ENCODE peak calls at places on chromosomes 2 and 18, in five cellular contexts. Q is gastrocnemius medialis, A is transverse colon, E is heart left ventricle, I is stomach. H is an unnamed sample. For H3K4me1, the result is how much of the 10 kb centered on the place peaks cover.

GRCh38 chr18:48962857-48963554 is 12.2 kb upstream of the SMAD7 start:
- DNase-seq in A (no peak), Q (no peak), I (no peak), E (no peak), H (no peak)

GRCh38 chr2:194867328-194867727 is 789.7 kb upstream of the SLC39A10 start:
- DNase-seq in Q (no peak), A (no peak), I (no peak), E (no peak), H (no peak)

GRCh38 chr2:155308367-155309009 is 610.0 kb downstream of the KCNJ3 start:
- DNase-seq in A (no peak), E (no peak), I (no peak), Q (no peak), H (no peak)

GRCh38 chr2:12045864-12046291 is 299.4 kb downstream of the LPIN1 start:
- DNase-seq in E (no peak), A (no peak), I (no peak), Q (no peak), H (no peak)

GRCh38 chr2:44942304-44943030 is 965 bp downstream of the SIX3 start:
- DNase-seq in I (no peak), E (no peak), Q (no peak), A (no peak), H (no peak)

GRCh38 chr2:18788590-18788989 is 199.2 kb upstream of the NT5C1B start:
- DNase-seq in E (no peak), I (no peak), A (no peak), Q (no peak), H (no peak)

GRCh38 chr2:224263571-224264043 is 138.3 kb downstream of the FAM124B start:
- DNase-seq in A (no peak), E (no peak), I (no peak), Q (no peak), H (no peak)

GRCh38 chr2:189566046-189566445 is 14.5 kb downstream of the SLC40A1 start:
- DNase-seq in A (no peak), I (no peak), E (no peak), Q (no peak), H (no peak)

GRCh38 chr2:105403785-105404698 is 5.2 kb upstream of the FHL2 start:
- DNase-seq in A (peak), E (no peak), Q (peak), I (no peak), H (no peak)

GRCh38 chr2:37896319-37896718 is 28.8 kb upstream of the RMDN2 start:
- DNase-seq in A (no peak), Q (no peak), I (no peak), E (no peak), H (no peak)

GRCh38 chr2:127961729-127962128 is 66.1 kb downstream of the SAP130 start:
- DNase-seq in E (no peak), A (no peak), I (no peak), Q (no peak), H (no peak)

GRCh38 chr18:26468931-26469340 is 79.4 kb downstream of the KCTD1 start:
- DNase-seq in Q (no peak), A (peak), E (no peak), I (no peak), H (no peak)

GRCh38 chr2:95344208-95344570 is 47.0 kb downstream of the KCNIP3 start:
- DNase-seq in Q (no peak), E (no peak), I (no peak), A (no peak), H (no peak)

GRCh38 chr18:24271381-24272331 is 126.0 kb downstream of the OSBPL1A start:
- DNase-seq in E (peak), A (peak), Q (peak), I (peak), H (peak)

GRCh38 chr2:130744287-130745117 is 10.8 kb upstream of the AMER3 start:
- DNase-seq in A (peak), I (no peak), E (no peak), Q (no peak), H (no peak)

GRCh38 chr2:211157856-211158463 is 601.6 kb downstream of the CPS1 start:
- DNase-seq in I (peak), Q (peak), A (peak), E (peak), H (peak)

GRCh38 chr2:105798595-105798994 is 53.9 kb downstream of the NCK2 start:
- DNase-seq in I (no peak), Q (no peak), E (no peak), A (no peak), H (no peak)

GRCh38 chr2:204635478-204635877 is 90.2 kb downstream of the PARD3B start:
- DNase-seq in I (no peak), E (no peak), A (no peak), Q (no peak), H (no peak)

GRCh38 chr2:27081984-27082772 is 3.8 kb downstream of the EMILIN1 start:
- DNase-seq in A (no peak), I (no peak), Q (no peak), E (peak), H (no peak)

GRCh38 chr2:207895236-207895860 is 125.6 kb upstream of the FZD5 start:
- DNase-seq in I (no peak), E (no peak), A (peak), Q (no peak), H (no peak)

GRCh38 chr2:48251437-48252148 is 278.4 kb upstream of the STON1 start:
- DNase-seq in A (no peak), I (no peak), E (no peak), Q (no peak), H (no peak)

GRCh38 chr2:184363213-184363612 is 235.1 kb upstream of the ZNF804A start:
- DNase-seq in Q (no peak), I (no peak), A (no peak), E (no peak), H (no peak)

GRCh38 chr2:193549661-193550060 is 1354.9 kb upstream of the TMEFF2 start:
- DNase-seq in E (no peak), I (no peak), A (no peak), Q (no peak), H (no peak)

GRCh38 chr2:15943914-15944313 is 3.6 kb downstream of the MYCN start:
- DNase-seq in I (no peak), Q (no peak), A (no peak), E (no peak), H (peak)

GRCh38 chr18:67938691-67939090 is 422.2 kb upstream of the DSEL start:
- DNase-seq in E (no peak), A (no peak), I (no peak), Q (no peak), H (no peak)

GRCh38 chr2:114286438-114286837 is 156.0 kb upstream of the DPP10 start:
- DNase-seq in E (no peak), I (no peak), A (no peak), Q (no peak), H (no peak)

GRCh38 chr2:32947484-32948143 is 861 bp downstream of the LTBP1 start:
- DNase-seq in E (peak), Q (no peak), I (peak), A (peak), H (no peak)

GRCh38 chr18:45139478-45139877 is 458.8 kb downstream of the SETBP1 start:
- DNase-seq in E (no peak), Q (no peak), I (no peak), A (no peak), H (no peak)

GRCh38 chr2:2523395-2524339 is 192.6 kb upstream of the MYT1L start:
- DNase-seq in Q (no peak), I (no peak), E (no peak), A (no peak), H (no peak)

GRCh38 chr2:19362652-19363473 is 4.4 kb upstream of the OSR1 start:
- DNase-seq in Q (peak), E (peak), A (peak), I (peak), H (peak)

GRCh38 chr18:58454406-58455061 is 174.4 kb downstream of the ALPK2 start:
- DNase-seq in E (no peak), Q (no peak), I (no peak), A (no peak), H (no peak)

GRCh38 chr2:217261452-217261851 is 401.6 kb upstream of the TNP1 start:
- DNase-seq in A (no peak), Q (no peak), I (no peak), E (no peak), H (no peak)

GRCh38 chr2:231604685-231605606 is 12.3 kb downstream of the TEX44 start:
- DNase-seq in I (peak), A (peak), E (peak), Q (peak), H (peak)

GRCh38 chr2:121709776-121710469 is 26.8 kb downstream of the NIFK start:
- DNase-seq in A (no peak), Q (no peak), E (no peak), I (no peak), H (no peak)

GRCh38 chr2:215826376-215826775 is 187.0 kb downstream of the MREG start:
- DNase-seq in Q (no peak), I (no peak), E (no peak), A (no peak), H (no peak)

GRCh38 chr18:59744271-59744721 is 47.1 kb upstream of the CCBE1 start:
- DNase-seq in Q (no peak), A (no peak), I (no peak), E (no peak), H (no peak)

GRCh38 chr2:30321466-30321865 is 90.1 kb downstream of the LBH start:
- DNase-seq in I (no peak), A (no peak), E (no peak), Q (no peak), H (no peak)

GRCh38 chr2:96939415-96939814 is 47.0 kb downstream of the FAM178B start:
- DNase-seq in Q (no peak), I (no peak), E (no peak), A (no peak), H (no peak)

GRCh38 chr2:109457366-109457765 is 156.4 kb downstream of the SEPTIN10 start:
- DNase-seq in Q (no peak), I (no peak), E (no peak), A (no peak), H (no peak)

GRCh38 chr2:239368906-239369584 is 31.8 kb downstream of the HDAC4 start:
- DNase-seq in E (peak), A (no peak), Q (no peak), I (no peak), H (no peak)
- H3K4me1 ChIP-seq in E (under half), A (under half), Q (under half), I (under half), H (under half)

DNA sequence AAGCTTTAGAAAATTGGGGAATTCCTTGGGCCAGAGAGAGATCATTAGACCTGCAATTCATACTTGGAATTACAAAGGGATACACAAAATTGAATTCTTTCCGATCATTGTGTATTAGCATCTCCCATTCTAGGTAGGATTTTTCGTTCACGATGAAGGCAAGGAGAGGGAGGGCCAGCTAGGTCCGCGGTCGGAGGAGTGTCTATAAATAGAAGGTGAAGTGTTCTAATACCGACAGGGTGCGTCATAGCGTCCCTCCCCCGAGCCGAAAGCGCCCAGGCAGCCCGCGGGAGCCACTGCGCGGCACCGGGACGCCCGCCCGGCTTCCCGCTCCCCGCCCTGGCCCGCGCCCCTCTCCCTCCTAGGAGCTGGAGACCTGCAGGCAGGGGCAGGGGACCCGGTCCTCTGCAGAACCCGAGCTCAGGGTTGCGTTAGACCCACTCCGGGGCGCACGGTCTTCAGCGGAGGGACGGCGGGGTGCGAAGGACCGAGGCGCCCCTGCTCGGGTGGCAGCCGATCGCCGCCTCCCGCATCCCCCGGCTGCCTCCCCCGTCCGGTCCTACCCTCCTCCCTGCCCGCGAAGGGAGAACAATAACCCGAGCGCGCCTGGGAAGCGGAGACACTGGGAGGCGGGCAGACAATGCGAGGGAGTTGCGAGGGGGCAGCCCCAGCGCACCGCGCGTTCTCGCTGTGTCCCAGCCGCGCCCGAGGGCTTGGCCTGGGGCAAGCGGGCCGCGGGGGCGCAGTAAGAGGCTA is 114.1 kb upstream of the SERTAD2 start:
- DNase-seq in I (peak), Q (peak), A (peak), E (peak), H (peak)
- TF ChIP-seq POLR2A in I (peak), Q (peak), A (peak), E (peak), H (peak)

GRCh38 chr18:10456718-10457499 is 2.5 kb downstream of the APCDD1 start:
- DNase-seq in Q (no peak), E (no peak), I (no peak), A (no peak), H (no peak)
- H3K4me1 ChIP-seq in Q (under half), E (under half), I (under half), A (under half), H (under half)

GRCh38 chr2:14560686-14561085 is 71.8 kb upstream of the LRATD1 start:
- DNase-seq in Q (no peak), E (no peak), I (no peak), A (no peak), H (no peak)

GRCh38 chr2:14557111-14557510 is 75.4 kb upstream of the LRATD1 start:
- DNase-seq in A (no peak), Q (no peak), E (no peak), I (no peak), H (no peak)

GRCh38 chr2:14557921-14558320 is 74.6 kb upstream of the LRATD1 start:
- DNase-seq in Q (no peak), E (no peak), I (no peak), A (no peak), H (no peak)

GRCh38 chr2:14554829-14555580 is 77.5 kb upstream of the LRATD1 start:
- DNase-seq in A (peak), E (no peak), Q (no peak), I (no peak), H (no peak)

GRCh38 chr2:14558382-14558919 is 74.1 kb upstream of the LRATD1 start:
- DNase-seq in E (no peak), A (no peak), I (no peak), Q (no peak), H (no peak)
- TF ChIP-seq POLR2A in E (no peak), A (no peak), I (no peak), Q (no peak), H (no peak)

DNA sequence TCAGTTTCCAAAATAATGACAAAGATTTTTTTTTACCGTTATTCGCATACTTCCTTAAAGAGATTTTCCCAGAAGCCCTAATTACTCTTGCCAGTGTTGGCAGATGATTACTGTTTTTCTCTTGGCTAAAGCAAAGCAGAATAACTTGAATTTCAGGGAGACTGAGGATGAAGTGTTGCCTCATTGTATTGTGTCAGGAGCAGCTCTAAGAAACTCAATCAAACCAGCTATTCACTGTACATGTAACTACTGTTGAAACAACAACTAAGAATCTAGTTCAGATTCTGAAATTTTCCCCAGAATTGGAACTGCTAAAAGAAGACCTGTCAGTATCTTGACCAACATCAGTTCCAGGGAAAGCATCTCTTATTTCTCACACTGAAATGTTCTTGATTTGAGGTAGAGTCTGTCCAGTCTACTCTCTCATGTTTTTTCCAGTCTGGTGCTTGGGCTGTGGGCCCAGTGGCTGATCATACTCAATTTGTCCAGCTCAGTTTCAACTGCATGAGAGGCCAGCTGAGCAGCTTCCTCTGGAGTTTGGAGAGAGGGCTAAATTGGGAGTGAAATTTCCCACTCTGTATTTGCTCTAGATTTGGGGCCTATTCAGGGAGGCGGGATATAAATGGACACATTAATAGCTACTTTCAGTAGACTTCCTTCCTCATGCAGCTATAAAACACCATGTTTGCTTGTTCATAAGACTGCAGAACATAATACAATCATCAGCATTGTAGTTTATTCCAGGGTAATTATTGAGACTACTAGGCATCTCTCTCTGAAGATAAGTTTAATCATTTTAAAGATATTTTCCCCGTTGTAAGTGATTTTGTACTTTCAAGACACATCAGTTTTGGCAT is 78.6 kb downstream of the PPP1R1C start:
- DNase-seq in E (no peak), A (peak), Q (peak), I (no peak), H (no peak)
- H3K4me1 ChIP-seq in E (under half), A (under half), Q (under half), I (under half), H (under half)

GRCh38 chr2:3605013-3605961 is 10.4 kb downstream of the COLEC11 start:
- DNase-seq in A (no peak), E (no peak), I (no peak), Q (no peak), H (no peak)
- TF ChIP-seq POLR2A in A (no peak), E (no peak), I (no peak), Q (no peak), H (peak)

GRCh38 chr2:9250498-9251153 is 44.0 kb downstream of the ASAP2 start:
- DNase-seq in E (no peak), A (no peak), I (peak), Q (no peak), H (no peak)
- H3K4me1 ChIP-seq in E (half or more), A (half or more), I (half or more), Q (under half), H (under half)

DNA sequence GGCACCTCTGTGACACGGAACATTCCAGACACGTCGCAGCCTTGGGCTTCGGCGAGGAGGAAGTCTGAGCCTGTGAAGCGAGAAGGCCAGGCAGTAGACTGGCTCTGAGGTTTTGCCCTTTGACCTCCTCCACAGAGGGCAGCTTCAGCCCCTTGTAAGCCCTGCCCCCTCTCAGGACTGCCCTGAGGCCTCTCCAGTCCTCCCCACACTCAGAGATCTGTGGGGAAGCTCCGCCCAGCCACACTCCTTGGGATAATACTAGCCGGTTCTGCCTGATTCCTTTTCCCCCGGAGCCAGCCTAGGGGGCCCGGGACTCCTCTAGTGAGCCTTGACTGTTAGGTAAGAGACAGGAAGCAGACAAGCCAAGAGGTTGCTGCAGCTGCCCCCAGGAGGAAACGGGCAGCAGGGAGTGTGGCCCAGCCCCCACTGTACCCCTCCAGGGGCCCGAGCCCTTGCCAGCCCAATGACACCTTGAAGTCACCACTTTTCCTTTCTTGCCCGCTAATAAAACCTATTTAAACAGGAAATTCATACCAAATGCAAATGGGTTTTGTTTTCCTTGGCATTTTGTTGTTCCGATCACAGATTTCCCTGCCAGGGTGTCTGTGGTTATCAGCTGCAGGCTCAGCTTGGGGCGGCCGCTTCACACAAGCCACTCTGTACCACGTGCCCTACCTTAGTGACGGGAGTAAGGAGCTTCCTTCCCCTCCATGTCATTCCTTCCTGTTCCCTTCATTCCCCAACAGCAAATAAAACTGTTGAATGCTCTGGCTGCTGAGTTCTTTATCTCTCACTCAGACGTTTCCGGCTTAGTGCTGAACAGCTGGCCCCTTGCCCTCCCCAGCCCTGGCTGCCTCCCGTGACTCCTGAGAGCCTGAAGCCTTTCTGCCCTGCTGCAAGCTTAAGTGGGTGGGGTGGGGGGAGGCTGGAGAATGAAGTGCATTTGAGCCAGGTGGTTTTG is 124.7 kb downstream of the CABLES1 start:
- DNase-seq in I (peak), A (peak), E (peak), Q (peak), H (peak)
- TF ChIP-seq POLR2A in I (no peak), A (no peak), E (no peak), Q (no peak), H (no peak)

DNA sequence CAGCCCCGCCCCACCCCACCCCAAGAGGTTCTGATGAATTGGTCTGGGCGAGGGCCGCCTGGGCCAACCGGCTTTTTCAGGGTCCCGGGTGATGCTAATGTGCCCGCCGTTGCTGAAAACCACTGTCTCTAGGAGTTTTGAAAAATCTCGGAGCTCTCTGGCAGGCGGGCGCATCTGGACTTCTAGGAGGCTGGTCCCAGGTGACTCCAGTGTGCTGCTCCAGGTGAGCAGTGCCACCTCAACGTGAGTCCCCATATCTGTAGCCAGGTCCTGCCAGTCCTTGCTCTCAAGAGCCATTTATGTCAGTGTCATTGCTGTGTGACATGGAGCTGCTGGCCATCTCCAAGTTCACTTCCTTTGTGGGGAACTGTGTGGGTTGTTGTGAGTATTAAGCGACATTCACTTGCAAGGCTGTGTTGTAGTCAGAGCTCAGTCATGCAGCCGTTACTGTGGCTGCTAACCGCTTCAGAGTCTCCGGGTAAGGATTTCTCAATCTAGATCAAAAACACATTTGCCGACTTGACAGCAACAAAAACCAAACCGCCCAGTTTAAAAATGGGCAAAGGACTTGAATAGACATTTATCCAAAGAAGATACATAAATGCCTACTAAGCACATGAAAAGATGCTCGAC is at the start of gene RFX8:
- DNase-seq in A (no peak), I (no peak), Q (no peak), E (no peak), H (peak)
- H3K4me1 ChIP-seq in A (under half), I (under half), Q (under half), E (under half), H (under half)